ENCODE peak calls at places on chromosomes 16 and 17, in five cellular contexts. B is endothelial cell, T is thyroid gland, Z is type B pancreatic cell, R is GM13976. J is an unnamed sample.

GRCh38 chr17:72097144-72097543 is 23.7 kb upstream of the SOX9 start:
- DNase-seq in B (no peak), T (no peak), Z (no peak), R (no peak), J (no peak)

GRCh38 chr17:9802701-9803100 is 11.3 kb upstream of the DHRS7C start:
- DNase-seq in B (no peak), T (no peak), Z (no peak), R (no peak), J (no peak)

GRCh38 chr17:40084477-40084876 is 15.9 kb downstream of the NR1D1 start:
- DNase-seq in B (no peak), T (no peak), Z (no peak), R (no peak), J (no peak)

GRCh38 chr17:38591759-38592241 is 14.0 kb downstream of the SRCIN1 start:
- DNase-seq in B (no peak), T (no peak), Z (no peak), R (no peak), J (no peak)

GRCh38 chr17:49741009-49741691 is 22.8 kb downstream of the FAM117A start:
- DNase-seq in B (no peak), T (no peak), Z (no peak), R (peak), J (peak)

GRCh38 chr17:42642377-42642776 is 16.7 kb upstream of the TUBG2 start:
- DNase-seq in B (no peak), T (no peak), Z (no peak), R (no peak), J (no peak)

GRCh38 chr17:64461788-64462187 is 12.9 kb downstream of the MILR1 start:
- DNase-seq in B (no peak), T (no peak), Z (no peak), R (no peak), J (no peak)

GRCh38 chr16:77551352-77551751 is 116.5 kb upstream of the ADAMTS18 start:
- DNase-seq in B (no peak), T (no peak), Z (no peak), R (no peak), J (no peak)

GRCh38 chr17:67602974-67603373 is 114.8 kb upstream of the NOL11 start:
- DNase-seq in B (peak), T (peak), Z (no peak), R (peak), J (peak)

GRCh38 chr17:55588446-55588845 is 77.2 kb upstream of the SMIM36 start:
- DNase-seq in B (no peak), T (no peak), Z (no peak), R (no peak), J (no peak)

GRCh38 chr17:69506489-69506888 is 92.0 kb downstream of the MAP2K6 start:
- DNase-seq in B (no peak), T (no peak), Z (no peak), R (no peak), J (no peak)

GRCh38 chr16:56372938-56373337 is 52.4 kb downstream of the AMFR start:
- DNase-seq in B (no peak), T (no peak), Z (peak), R (no peak), J (no peak)

DNA sequence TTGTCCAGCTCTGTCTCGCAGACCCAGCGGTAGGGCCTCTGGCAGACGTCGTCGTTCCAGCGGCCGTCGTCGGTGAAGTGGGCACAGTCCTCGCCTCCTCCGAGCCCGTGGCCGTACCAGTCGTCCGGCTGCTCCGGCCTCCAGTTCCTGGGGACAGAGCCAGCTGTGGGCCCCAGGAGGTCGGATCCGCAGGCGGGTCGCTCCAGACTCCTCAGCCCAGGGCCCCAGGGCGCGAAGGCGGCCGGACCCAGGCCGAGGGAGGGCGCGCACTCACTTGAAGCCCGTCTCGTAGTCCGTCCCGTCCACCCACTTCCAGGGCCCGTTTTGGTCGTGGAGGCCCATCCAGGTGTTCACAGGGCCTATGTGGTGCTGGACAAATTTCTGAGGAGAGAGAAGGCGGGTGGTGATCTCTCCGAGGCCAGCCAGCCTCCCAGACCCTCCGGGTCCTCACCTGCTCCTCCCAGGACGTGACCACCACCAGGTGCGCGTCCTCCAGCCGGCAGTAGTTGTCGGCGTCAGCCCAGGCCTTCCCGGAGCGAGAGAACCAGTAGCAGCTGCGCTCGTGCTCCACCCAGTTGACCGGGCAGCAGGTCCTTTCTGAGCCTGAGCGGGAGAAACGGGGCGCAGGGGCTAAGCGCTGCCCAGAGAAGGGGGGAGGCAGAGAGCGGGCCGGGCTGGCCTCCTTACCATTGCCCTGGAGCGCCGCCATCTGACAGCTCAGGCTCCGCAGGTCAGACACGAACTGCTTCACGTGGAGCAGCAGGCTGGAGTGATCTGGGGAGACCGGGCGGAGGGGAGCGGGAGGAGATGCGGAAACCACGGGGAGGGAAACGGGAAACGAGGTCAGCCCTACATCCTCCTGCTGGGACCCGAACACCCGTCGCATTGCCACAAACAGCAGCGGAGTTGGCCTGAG is 5.2 kb downstream of the ASGR1 start:
- DNase-seq in B (peak), T (peak), Z (no peak), R (peak), J (peak)
- TF ChIP-seq CTCF in B (no peak), T (peak), Z (no peak), R (peak), J (peak)

DNA sequence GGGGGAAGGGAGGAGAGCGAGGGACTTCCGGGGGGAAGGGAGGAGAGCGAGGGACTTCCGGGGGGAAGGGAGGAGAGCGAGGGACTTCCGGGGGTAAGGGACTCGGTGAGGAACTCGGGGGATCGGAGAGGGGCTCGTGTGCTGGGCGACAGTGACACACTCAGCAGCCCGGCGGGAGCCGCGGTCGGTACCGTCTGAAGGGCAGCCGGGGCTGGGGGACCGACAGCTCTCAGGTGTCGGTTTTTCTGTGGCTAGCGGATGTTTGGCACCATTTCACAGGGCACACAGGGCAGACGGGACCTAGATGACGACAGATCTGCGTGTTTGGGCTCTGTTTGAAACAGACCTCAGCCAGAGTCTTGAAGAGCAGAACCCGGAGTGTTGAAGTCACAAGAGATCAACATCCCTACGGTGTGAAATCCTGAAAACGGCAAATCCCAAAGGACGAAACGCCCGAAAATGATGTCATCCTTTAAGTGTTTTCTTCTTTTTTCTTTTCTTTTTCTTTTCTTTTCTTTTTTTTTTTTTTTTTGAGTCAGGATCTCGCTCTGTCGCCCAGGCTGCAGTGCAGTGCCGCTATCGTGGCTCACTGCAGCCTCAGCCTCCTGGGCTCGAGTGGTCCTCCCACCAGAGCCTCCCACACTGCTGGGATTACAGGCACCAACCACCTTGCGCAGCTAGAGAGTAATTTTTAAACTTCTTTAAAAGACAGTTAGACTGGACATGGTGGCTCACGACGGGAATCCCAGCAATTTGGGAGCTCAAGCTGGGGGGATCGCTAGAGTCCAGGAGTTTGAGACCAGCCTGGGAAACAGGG is 23.9 kb downstream of the ZNF778 start:
- DNase-seq in B (peak), T (peak), Z (no peak), R (peak), J (peak)
- TF ChIP-seq CTCF in B (peak), T (no peak), Z (no peak), R (no peak), J (no peak)

GRCh38 chr17:17142556-17142955 is 63.6 kb downstream of the PLD6 start:
- DNase-seq in B (no peak), T (no peak), Z (no peak), R (no peak), J (no peak)

GRCh38 chr17:17141279-17141678 is 64.9 kb downstream of the PLD6 start:
- DNase-seq in B (peak), T (no peak), Z (no peak), R (no peak), J (no peak)

GRCh38 chr17:17141860-17142552 is 64.1 kb downstream of the PLD6 start:
- DNase-seq in B (peak), T (peak), Z (no peak), R (peak), J (peak)

GRCh38 chr17:17139972-17140589 is 66.1 kb downstream of the PLD6 start:
- DNase-seq in B (no peak), T (no peak), Z (no peak), R (no peak), J (no peak)

DNA sequence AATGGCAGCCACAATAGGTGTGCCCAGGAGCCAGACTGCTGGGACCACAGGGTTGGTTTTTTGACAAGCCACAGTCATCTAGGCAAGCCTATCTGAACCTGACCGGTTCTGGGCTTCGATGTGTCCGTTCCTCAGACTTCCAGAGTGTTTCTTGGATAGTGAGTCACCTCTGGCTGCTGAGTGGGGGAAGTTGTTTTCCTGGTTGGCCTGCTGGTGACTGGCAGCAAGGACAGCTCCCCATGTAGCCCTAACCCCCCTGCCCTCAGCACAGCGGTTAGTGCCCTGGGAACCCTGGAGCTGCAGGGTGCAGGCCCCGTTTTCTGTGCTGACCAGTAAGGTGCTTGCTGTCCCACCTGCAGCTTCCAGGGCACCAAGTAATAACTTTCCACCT is 65.5 kb downstream of the PLD6 start:
- DNase-seq in B (peak), T (no peak), Z (no peak), R (no peak), J (no peak)
- TF ChIP-seq CTCF in B (no peak), T (no peak), Z (no peak), R (no peak), J (no peak)

DNA sequence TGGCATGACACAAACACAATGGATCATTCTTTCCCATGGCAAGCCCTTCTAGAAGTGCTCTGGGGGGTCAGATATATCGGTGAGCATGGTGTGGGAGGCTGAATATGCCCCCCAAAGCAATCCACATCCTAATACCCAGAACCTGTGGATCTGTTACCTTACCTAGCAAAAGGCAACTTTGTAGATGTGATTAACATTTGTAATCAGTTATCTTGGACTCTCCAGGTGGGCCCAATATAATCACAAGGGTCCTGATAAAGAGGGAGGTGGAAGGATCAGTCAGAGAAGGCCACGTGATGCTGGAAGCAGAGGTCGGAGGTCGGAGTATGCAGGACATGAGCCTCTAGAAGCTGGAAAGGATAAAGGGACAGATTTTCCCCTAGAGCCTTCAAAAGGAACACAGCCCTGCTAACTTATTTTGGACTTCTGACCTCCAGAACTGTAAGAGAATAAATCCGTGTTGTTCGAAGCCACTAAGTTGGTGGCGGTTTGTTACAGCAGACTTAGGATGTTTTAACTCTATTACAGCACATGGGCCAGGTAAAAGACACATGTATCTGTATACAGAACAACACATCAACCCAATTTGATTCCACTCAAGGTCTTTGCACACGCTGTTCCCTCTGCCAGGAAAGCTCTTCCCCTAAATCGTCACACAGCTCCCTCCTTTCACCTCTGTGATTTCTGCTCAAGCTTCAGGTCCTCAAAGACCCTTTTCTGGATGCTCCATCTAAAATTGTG is 115.3 kb downstream of the NOG start:
- DNase-seq in B (no peak), T (no peak), Z (no peak), R (no peak), J (no peak)
- TF ChIP-seq CTCF in B (no peak), T (no peak), Z (no peak), R (no peak), J (no peak)

DNA sequence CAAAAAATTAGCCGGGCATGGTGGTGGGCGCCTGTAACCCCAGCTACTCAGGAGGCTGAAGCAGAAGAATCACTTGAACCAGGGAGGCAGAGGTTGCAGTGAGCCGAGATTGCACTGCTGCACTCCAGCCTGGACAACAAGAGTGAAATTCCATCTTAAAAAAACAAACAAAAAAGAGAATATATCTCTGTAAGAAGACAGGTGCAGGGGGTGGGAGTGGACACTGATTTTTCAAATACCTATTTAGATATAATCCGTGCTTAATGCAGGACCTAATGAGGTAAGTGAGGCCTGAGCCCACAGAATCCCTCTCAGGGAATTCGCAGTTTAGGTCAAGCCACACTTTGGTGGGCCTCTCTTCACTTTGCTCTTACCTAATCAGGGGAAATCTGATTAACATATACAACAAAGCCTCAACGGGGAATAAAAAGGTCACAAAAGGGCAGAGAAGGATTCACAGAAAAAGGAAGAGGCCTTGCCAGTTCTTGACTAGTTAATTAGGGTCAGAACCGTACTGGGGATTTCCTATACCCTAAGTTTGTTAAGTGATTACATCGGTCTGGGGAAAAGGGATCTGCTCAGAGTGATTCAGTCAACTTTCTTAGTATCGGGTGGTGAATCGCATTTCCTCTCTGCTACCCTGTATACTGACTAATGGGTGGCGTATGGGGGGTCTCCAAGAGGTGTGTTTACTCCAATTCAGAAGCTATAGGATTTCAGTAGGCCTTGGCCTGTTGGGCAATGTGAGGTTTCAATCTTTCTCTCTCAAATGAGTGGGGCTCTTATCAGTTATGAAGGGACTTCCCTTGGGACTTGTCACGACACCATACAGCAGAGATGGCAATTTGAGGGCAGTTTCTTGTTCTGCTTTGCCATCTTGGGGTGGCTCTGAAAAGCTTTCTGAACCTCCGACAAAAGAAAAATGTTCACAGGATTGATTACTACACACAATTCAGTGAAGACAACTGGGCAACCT is 1.9 kb upstream of the NFAT5 start:
- DNase-seq in B (no peak), T (no peak), Z (no peak), R (peak), J (peak)
- TF ChIP-seq CTCF in B (no peak), T (no peak), Z (no peak), R (no peak), J (no peak)

J was measured in GM13977.